ENCODE peak calls at places on chromosomes 6 and 20, in seven cellular contexts. D, F, M, V, T, N and G are unnamed samples.

GRCh38 chr20:25325073-25325472 is 65.6 kb downstream of the ABHD12 start:
- DNase-seq in V (no peak), N (no peak), M (no peak), T (no peak), D (no peak), F (no peak), G (no peak)

GRCh38 chr20:62688855-62689460 is 19.7 kb upstream of the NTSR1 start:
- DNase-seq in D (no peak), V (no peak), T (no peak), N (no peak), F (no peak), M (no peak), G (no peak)

GRCh38 chr6:22877946-22878705 is 308.8 kb downstream of the HDGFL1 start:
- DNase-seq in F (no peak), N (no peak), D (peak; percentile 90), V (no peak), M (peak; percentile 27), T (no peak), G (no peak)

GRCh38 chr6:7236312-7237209 is 76.4 kb downstream of the SSR1 start:
- DNase-seq in F (no peak), M (no peak), D (no peak), V (no peak), T (no peak), N (no peak), G (no peak)

GRCh38 chr6:6686748-6687601 is 98.5 kb downstream of the LY86 start:
- DNase-seq in D (peak; percentile 81), V (peak; percentile 85), T (peak; percentile 98), F (no peak), N (no peak), M (no peak), G (peak; percentile 53)

GRCh38 chr6:137883400-137883888 is 16.4 kb downstream of the TNFAIP3 start:
- DNase-seq in D (peak; percentile 62), T (no peak), F (no peak), M (no peak), V (no peak), N (no peak), G (no peak)

GRCh38 chr6:44508646-44509045 is 121.1 kb downstream of the CDC5L start:
- DNase-seq in M (no peak), D (no peak), T (no peak), V (no peak), N (no peak), F (no peak), G (no peak)

GRCh38 chr20:59007758-59008511 is 881 bp upstream of the CTSZ start:
- DNase-seq in T (no peak), V (peak; percentile 44), D (no peak), F (no peak), N (no peak), M (no peak), G (peak; percentile 28)

GRCh38 chr20:40803381-40803780 is 114.3 kb upstream of the MAFB start:
- DNase-seq in T (no peak), M (no peak), N (no peak), F (no peak), V (no peak), D (no peak), G (no peak)

GRCh38 chr6:44219053-44219814 is 2.5 kb downstream of the MYMX start:
- DNase-seq in V (peak; percentile 87), D (peak; percentile 71), N (no peak), M (peak; percentile 9), T (peak; percentile 72), F (no peak), G (peak; percentile 60)

GRCh38 chr20:38201356-38201755 is 36.3 kb upstream of the TGM2 start:
- DNase-seq in T (no peak), F (no peak), N (no peak), V (peak; percentile 40), M (peak; percentile 71), D (peak; percentile 60), G (no peak)

GRCh38 chr6:87828044-87828443 is 126.0 kb upstream of the AKIRIN2 start:
- DNase-seq in F (no peak), V (no peak), T (no peak), N (no peak), M (no peak), D (no peak), G (no peak)

GRCh38 chr20:11012975-11013374 is 339.2 kb upstream of the JAG1 start:
- DNase-seq in T (no peak), F (no peak), V (no peak), M (no peak), N (no peak), D (peak; percentile 90), G (no peak)

GRCh38 chr6:107083921-107084320 is 31.4 kb downstream of the BEND3 start:
- DNase-seq in V (no peak), M (no peak), T (no peak), F (no peak), N (no peak), D (no peak), G (no peak)

GRCh38 chr6:56949925-56950495 is 4.9 kb upstream of the BEND6 start:
- DNase-seq in N (no peak), V (no peak), M (no peak), D (peak; percentile 42), T (no peak), F (no peak), G (no peak)

GRCh38 chr20:31566658-31567379 is 38.3 kb upstream of the ID1 start:
- DNase-seq in N (peak; percentile 26), V (no peak), M (no peak), D (no peak), F (no peak), T (no peak), G (no peak)